ENCODE peak calls at places on chromosomes 16 and 17, in seven cellular contexts. B, G, Z, R, A, Y and N are unnamed samples.

GRCh38 chr17:70621593-70621992 is 452.3 kb downstream of the KCNJ2 start:
- DNase-seq in B (no peak), G (peak; percentile 6), Z (no peak), R (no peak), A (no peak), Y (no peak), N (no peak)

GRCh38 chr17:31397256-31397939 is 5.9 kb downstream of the RAB11FIP4 start:
- DNase-seq in B (no peak), G (no peak), Z (no peak), R (no peak), A (no peak), Y (no peak), N (no peak)

GRCh38 chr17:64343833-64344637 is 46.6 kb downstream of the PECAM1 start:
- DNase-seq in B (no peak), G (peak; percentile 99), Z (peak; percentile 72), R (peak; percentile 28), A (peak; percentile 97), Y (peak; percentile 15), N (no peak)

GRCh38 chr16:4290236-4290830 is 17.5 kb upstream of the TFAP4 start:
- DNase-seq in B (no peak), G (peak; percentile 92), Z (no peak), R (peak; percentile 63), A (peak; percentile 96), Y (peak; percentile 60), N (no peak)

GRCh38 chr17:77675816-77676799 is 282.4 kb upstream of the TNRC6C start:
- DNase-seq in B (no peak), G (no peak), Z (no peak), R (no peak), A (no peak), Y (no peak), N (no peak)

GRCh38 chr17:78534492-78535284 is 42.5 kb downstream of the DNAH17 start:
- DNase-seq in B (no peak), G (no peak), Z (no peak), R (no peak), A (no peak), Y (no peak), N (no peak)

GRCh38 chr16:11302977-11303376 is 21.8 kb upstream of the PRM1 start:
- DNase-seq in B (no peak), G (no peak), Z (no peak), R (no peak), A (no peak), Y (no peak), N (no peak)

GRCh38 chr16:31695667-31696066 is 168.0 kb downstream of the AHSP start:
- DNase-seq in B (peak; percentile 36), G (no peak), Z (no peak), R (no peak), A (peak; percentile 31), Y (no peak), N (no peak)

GRCh38 chr17:58279016-58279671 is 1.6 kb downstream of the MPO start:
- DNase-seq in B (no peak), G (peak; percentile 46), Z (no peak), R (no peak), A (no peak), Y (peak; percentile 53), N (no peak)

GRCh38 chr17:62178579-62178978 is 113.5 kb upstream of the MED13 start:
- DNase-seq in B (no peak), G (peak; percentile 47), Z (no peak), R (no peak), A (peak; percentile 63), Y (no peak), N (no peak)

GRCh38 chr16:57153841-57154240 is 32.0 kb downstream of the PSME3IP1 start:
- DNase-seq in B (no peak), G (no peak), Z (no peak), R (no peak), A (no peak), Y (no peak), N (peak; percentile 64)

GRCh38 chr16:75591001-75591852 is 25.0 kb downstream of the GABARAPL2 start:
- DNase-seq in B (no peak), G (peak; percentile 81), Z (peak; percentile 77), R (no peak), A (no peak), Y (peak; percentile 45), N (peak; percentile 84)

GRCh38 chr17:74373838-74374606 is 6.7 kb downstream of the GPR142 start:
- DNase-seq in B (no peak), G (no peak), Z (no peak), R (no peak), A (no peak), Y (no peak), N (no peak)

GRCh38 chr16:88855736-88856121 is 1.0 kb downstream of the GALNS start:
- DNase-seq in B (no peak), G (no peak), Z (no peak), R (no peak), A (no peak), Y (no peak), N (no peak)

GRCh38 chr17:50056961-50057330 is 1.0 kb downstream of the ITGA3 start:
- DNase-seq in B (no peak), G (peak; percentile 62), Z (no peak), R (no peak), A (peak; percentile 44), Y (peak; percentile 49), N (no peak)

GRCh38 chr16:1315081-1316032 is 5.9 kb downstream of the UBE2I start:
- DNase-seq in B (no peak), G (no peak), Z (no peak), R (no peak), A (no peak), Y (no peak), N (no peak)

GRCh38 chr17:17935321-17936271 is 36.6 kb downstream of the TOM1L2 start:
- DNase-seq in B (no peak), G (peak; percentile 91), Z (no peak), R (peak; percentile 34), A (peak; percentile 93), Y (no peak), N (peak; percentile 90)

GRCh38 chr17:80945736-80946135 is 45.9 kb upstream of the CHMP6 start:
- DNase-seq in B (no peak), G (no peak), Z (peak; percentile 11), R (no peak), A (no peak), Y (no peak), N (no peak)

GRCh38 chr16:80968386-80969113 is 38.1 kb downstream of the CMC2 start:
- DNase-seq in B (no peak), G (peak; percentile 71), Z (no peak), R (peak; percentile 20), A (no peak), Y (no peak), N (no peak)

GRCh38 chr16:86874141-86874540 is 295.8 kb downstream of the FOXL1 start:
- DNase-seq in B (no peak), G (peak; percentile 36), Z (no peak), R (no peak), A (no peak), Y (peak; percentile 74), N (no peak)
- TF ChIP-seq CTCF in B (peak; percentile 10), G (peak; percentile 73), Z (no peak), R (peak; percentile 12), A (peak; percentile 71), Y (peak; percentile 78), N (no peak)

GRCh38 chr16:6146874-6147425 is 1049.4 kb upstream of the EEF2KMT start:
- DNase-seq in B (no peak), G (no peak), Z (no peak), R (no peak), A (no peak), Y (peak; percentile 50), N (no peak)
- TF ChIP-seq CTCF in B (no peak), G (no peak), Z (no peak), R (no peak), A (no peak), Y (peak; percentile 70), N (no peak)

DNA sequence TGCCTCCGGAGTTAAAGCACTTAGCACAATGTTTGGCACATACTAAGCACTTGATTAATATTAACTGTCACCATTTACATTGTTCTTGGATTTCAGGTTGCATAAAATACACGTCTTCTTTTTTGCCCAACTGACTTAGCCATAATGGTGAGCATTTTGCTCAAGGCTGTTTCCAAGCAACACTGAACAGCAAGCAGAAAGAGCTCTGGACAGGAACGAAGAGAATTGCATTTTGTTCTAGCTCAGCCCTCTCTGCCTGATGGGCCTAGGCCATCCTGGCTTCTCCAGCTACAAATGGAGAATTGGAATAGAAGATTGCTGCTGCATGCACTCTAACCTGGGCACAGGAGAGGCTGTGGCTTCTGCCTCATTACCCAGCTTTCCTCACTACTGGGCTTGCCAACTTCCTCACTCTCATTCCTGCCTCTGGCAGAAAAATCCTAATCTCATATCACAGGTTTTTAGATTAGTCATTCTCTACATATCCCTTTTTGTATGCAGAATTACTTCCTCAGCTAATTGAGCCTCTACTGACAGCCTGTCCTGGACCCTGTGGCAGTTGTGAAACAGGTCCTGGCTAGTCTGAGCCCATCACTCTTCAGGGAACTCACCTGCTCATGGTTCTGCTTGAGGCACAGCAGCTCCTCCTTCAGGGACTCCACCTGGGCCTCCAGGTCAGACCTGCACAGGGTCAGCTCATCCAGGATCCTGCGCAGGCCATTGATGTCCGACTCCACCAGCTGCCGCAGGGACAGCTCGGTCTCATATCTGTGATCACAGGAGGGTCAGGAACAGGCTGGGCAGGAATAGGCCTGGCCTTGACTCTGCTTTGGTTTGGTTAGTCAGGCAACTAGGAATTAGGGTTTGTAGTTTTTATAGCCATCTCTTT is 2.5 kb downstream of the KRT33A start:
- DNase-seq in B (no peak), G (no peak), Z (no peak), R (no peak), A (peak; percentile 64), Y (no peak), N (no peak)
- TF ChIP-seq CTCF in B (no peak), G (no peak), Z (no peak), R (no peak), A (no peak), Y (no peak), N (no peak)

GRCh38 chr16:67661864-67662652 is 1.3 kb downstream of the PARD6A start:
- DNase-seq in B (no peak), G (no peak), Z (no peak), R (no peak), A (peak; percentile 25), Y (no peak), N (no peak)

GRCh38 chr16:67664258-67664657 is 2.3 kb downstream of the ENKD1 start:
- DNase-seq in B (no peak), G (no peak), Z (no peak), R (no peak), A (peak; percentile 11), Y (no peak), N (no peak)

GRCh38 chr16:67663877-67664222 is 2.7 kb downstream of the ENKD1 start:
- DNase-seq in B (no peak), G (no peak), Z (no peak), R (no peak), A (peak; percentile 23), Y (no peak), N (no peak)

GRCh38 chr16:67662653-67663010 is 1.9 kb downstream of the PARD6A start:
- DNase-seq in B (no peak), G (no peak), Z (no peak), R (no peak), A (peak; percentile 12), Y (no peak), N (no peak)

DNA sequence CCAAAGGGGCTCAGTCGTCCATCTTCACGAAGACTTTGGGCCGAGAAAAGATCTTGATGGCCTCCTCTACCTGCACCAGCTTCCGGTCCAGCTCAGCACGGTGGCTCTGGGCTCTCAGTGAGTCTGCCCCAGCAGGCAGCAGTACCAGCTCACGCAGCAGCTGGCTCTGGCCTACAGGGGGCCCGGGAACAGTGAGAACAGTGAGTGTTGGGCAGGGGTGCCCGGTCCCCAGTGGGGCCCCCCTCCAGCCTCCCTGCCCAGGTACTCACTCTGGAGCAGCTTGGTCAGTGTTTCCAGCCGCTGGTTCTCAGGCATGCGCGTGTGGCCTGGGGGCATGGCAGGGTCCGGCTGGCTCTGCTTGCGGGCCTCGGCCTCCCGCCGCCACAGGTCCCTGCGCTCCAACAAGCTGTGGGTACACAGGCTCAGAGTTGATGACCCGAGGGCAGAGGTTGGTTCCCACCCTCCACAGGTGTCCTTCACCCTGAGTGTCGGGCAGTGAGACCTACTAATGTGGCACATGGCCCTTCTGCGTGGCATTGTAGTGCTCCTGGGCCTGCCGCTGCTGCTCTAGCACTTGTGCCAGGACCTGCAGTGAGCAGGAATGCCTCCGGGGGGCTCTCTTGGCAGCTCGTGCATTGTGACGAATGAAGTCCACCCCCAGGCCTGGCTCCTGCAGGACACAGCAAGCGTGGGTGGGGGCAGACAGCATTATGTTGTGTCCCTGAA is 2.6 kb downstream of the PARD6A start:
- DNase-seq in B (no peak), G (no peak), Z (no peak), R (peak; percentile 71), A (peak; percentile 31), Y (peak; percentile 85), N (no peak)
- TF ChIP-seq CTCF in B (no peak), G (peak; percentile 37), Z (no peak), R (no peak), A (peak; percentile 39), Y (peak; percentile 55), N (no peak)